ENCODE peak calls at places on chromosomes 3 and 15, in eight cellular contexts. K, R, D, C, M, B, Q and P are unnamed samples.

GRCh38 chr3:130480736-130481135 is 36.2 kb upstream of the COL6A6 start:
- DNase-seq in R (peak; percentile 42), D (peak; percentile 80), M (peak; percentile 88), Q (peak; percentile 10), C (no peak), B (peak; percentile 33), K (peak; percentile 26), P (peak; percentile 1)

GRCh38 chr15:26243382-26243781 is 380.3 kb upstream of the ATP10A start:
- DNase-seq in K (no peak), B (no peak), D (no peak), R (no peak), Q (no peak), C (no peak), M (peak; percentile 82), P (no peak)

GRCh38 chr15:74635228-74635627 is 19.6 kb downstream of the CLK3 start:
- DNase-seq in M (peak; percentile 87), R (peak; percentile 43), C (peak; percentile 76), K (no peak), Q (peak; percentile 55), D (peak; percentile 71), B (no peak), P (no peak)

GRCh38 chr15:61051570-61052031 is 177.5 kb downstream of the RORA start:
- DNase-seq in D (peak; percentile 85), C (no peak), R (peak; percentile 70), M (peak; percentile 69), Q (peak; percentile 12), K (no peak), B (peak; percentile 15), P (no peak)

GRCh38 chr15:87734571-87735373 is 521.8 kb downstream of the NTRK3 start:
- DNase-seq in R (no peak), B (no peak), Q (no peak), M (no peak), K (no peak), D (no peak), C (no peak), P (no peak)

GRCh38 chr3:112302061-112302830 is 8.2 kb upstream of the SLC9C1 start:
- DNase-seq in K (no peak), R (no peak), C (no peak), Q (no peak), D (no peak), B (no peak), M (peak; percentile 41), P (no peak)

GRCh38 chr3:69161587-69162196 is 39.3 kb upstream of the LMOD3 start:
- DNase-seq in B (no peak), D (peak; percentile 69), K (peak; percentile 41), C (peak; percentile 46), Q (peak; percentile 47), M (peak; percentile 68), R (peak; percentile 29), P (peak; percentile 47)

GRCh38 chr15:51030649-51031316 is 63.9 kb downstream of the TNFAIP8L3 start:
- DNase-seq in D (peak; percentile 91), C (no peak), R (peak; percentile 85), B (no peak), Q (peak; percentile 40), M (no peak), K (no peak), P (peak; percentile 40)

GRCh38 chr15:74262635-74263034 is 26.5 kb downstream of the CCDC33 start:
- DNase-seq in C (no peak), B (no peak), K (no peak), D (no peak), M (no peak), R (no peak), Q (no peak), P (no peak)

GRCh38 chr3:160754371-160754854 is 1.6 kb upstream of the PPM1L start:
- DNase-seq in B (no peak), D (peak; percentile 72), R (peak; percentile 60), K (no peak), Q (peak; percentile 47), C (no peak), M (peak; percentile 72), P (peak; percentile 31)

GRCh38 chr3:2099028-2099671 is 484 bp downstream of the CNTN4 start:
- DNase-seq in Q (no peak), K (no peak), C (no peak), D (peak; percentile 0), M (peak; percentile 66), B (no peak), R (no peak), P (no peak)

GRCh38 chr15:20345401-20345958 is 196.1 kb downstream of the GOLGA6L6 start:
- DNase-seq in D (no peak), C (peak; percentile 15), K (no peak), R (no peak), M (no peak), Q (no peak), B (no peak), P (peak; percentile 21)

GRCh38 chr15:51312754-51313390 is 25.5 kb downstream of the CYP19A1 start:
- DNase-seq in Q (peak; percentile 70), B (no peak), R (peak; percentile 79), C (no peak), M (no peak), D (peak; percentile 51), K (peak; percentile 29), P (no peak)

GRCh38 chr3:110533089-110533488 is 538.5 kb upstream of the NECTIN3 start:
- DNase-seq in C (no peak), R (no peak), D (peak; percentile 48), M (no peak), K (no peak), B (no peak), Q (no peak), P (no peak)

GRCh38 chr15:73632670-73633058 is 525 bp downstream of the NPTN start:
- DNase-seq in K (no peak), R (no peak), D (no peak), B (no peak), Q (no peak), C (no peak), M (peak; percentile 32), P (no peak)

GRCh38 chr15:69463182-69463756 is 10.7 kb downstream of the RPLP1 start:
- DNase-seq in Q (peak; percentile 44), R (no peak), C (no peak), D (peak; percentile 30), M (no peak), K (no peak), B (no peak), P (no peak)

GRCh38 chr3:132817646-132818177 is 95.5 kb upstream of the NPHP3 start:
- DNase-seq in K (no peak), D (no peak), C (no peak), Q (no peak), B (no peak), R (no peak), M (no peak), P (no peak)

GRCh38 chr3:132822266-132822665 is 100.1 kb upstream of the NPHP3 start:
- DNase-seq in C (no peak), D (no peak), B (no peak), M (no peak), R (no peak), Q (no peak), K (no peak), P (no peak)

DNA sequence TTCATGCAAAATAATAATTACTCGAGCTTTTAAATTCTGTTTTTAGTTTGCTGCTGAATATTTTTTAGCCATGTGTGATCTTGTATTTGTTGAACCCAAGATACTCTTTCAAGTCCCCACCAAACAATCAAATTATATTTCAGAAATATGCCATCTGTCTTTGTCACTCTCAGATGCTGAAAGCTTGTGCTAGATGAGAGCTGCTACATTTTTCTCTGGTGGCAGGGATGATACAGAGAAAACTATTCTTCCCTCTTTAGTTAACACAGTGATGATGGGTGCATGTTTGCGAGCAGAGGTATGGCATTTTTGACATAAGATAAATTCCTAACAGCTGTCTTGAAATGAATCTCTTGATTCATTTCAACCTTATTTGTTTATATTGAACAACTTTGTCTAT is 100.6 kb upstream of the NPHP3 start:
- DNase-seq in R (no peak), K (no peak), D (no peak), M (no peak), C (no peak), B (no peak), Q (no peak), P (no peak)
- H3K4me2 ChIP-seq in R (no peak overlapping the region), K (no peak overlapping the region), D (no peak overlapping the region), M (no peak overlapping the region), C (no peak overlapping the region), B (no peak overlapping the region), Q (no peak overlapping the region), P (no peak overlapping the region)

GRCh38 chr3:119035014-119035346 is 334 bp upstream of the IGSF11 start:
- DNase-seq in K (no peak), M (peak; percentile 84), Q (no peak), R (no peak), D (no peak), C (peak; percentile 74), B (no peak), P (no peak)
- TF ChIP-seq EZH2 in K (no peak), M (no peak), Q (no peak), R (no peak), D (no peak), C (no peak), B (peak; percentile 11), P (no peak)

DNA sequence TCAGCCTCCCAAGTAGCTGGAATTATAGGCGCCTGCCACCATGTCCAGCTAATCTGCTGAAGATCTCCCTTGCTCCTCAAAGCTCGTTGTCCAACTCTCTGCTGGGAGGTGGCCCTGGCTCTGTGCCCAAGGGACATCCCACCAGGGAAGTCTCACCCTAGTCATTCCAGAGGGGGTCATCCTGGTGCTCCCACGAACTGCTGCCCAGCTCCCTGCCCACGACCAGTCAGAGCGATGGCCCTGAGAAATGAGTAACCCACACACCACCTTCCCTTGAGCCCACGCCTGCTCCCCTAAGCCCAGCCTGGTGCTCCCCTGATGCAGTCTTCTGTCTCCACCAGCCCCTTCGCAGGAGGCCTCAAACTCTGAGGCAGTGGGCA is 5.2 kb downstream of the KLHL25 start:
- DNase-seq in K (no peak), D (no peak), R (no peak), B (no peak), M (no peak), Q (no peak), C (no peak), P (no peak)
- H3K79me2 ChIP-seq in K (peaks cover 32% of the 10 kb centered on the region), D (peaks cover 58% of the 10 kb centered on the region), R (peaks cover 10% of the 10 kb centered on the region), B (peaks cover 90% of the 10 kb centered on the region), M (peaks cover 97% of the 10 kb centered on the region), Q (peaks cover 70% of the 10 kb centered on the region), C (no peaks in the 10 kb centered on the region), P (peaks cover 52% of the 10 kb centered on the region)

DNA sequence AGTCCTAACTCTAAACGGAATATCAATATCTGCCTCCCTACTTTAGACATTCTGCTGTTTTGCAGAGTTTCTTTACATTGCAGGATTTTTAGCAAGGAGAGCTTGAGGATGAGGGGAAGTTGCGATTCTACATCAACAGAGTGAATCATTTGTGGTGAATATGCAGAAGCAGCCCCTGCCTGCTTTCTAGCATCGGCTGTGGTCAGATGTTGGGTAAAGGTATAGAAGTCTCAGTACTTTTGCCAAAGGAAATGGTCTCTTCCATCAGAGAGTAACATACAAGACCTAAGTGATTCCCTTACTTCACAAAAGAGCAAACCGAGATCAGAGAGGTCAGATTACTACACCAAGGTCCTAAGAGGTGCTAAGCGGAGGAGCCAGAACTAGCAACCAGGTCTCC is 15.2 kb downstream of the ST3GAL6 start:
- DNase-seq in R (peak; percentile 80), K (no peak), B (no peak), C (no peak), D (peak; percentile 36), M (no peak), Q (peak; percentile 71), P (no peak)
- H3K4me2 ChIP-seq in R (no peak overlapping the region), K (no peak overlapping the region), B (no peak overlapping the region), C (no peak overlapping the region), D (peak overlapping the region; percentile 30), M (no peak overlapping the region), Q (peak overlapping the region; percentile 72), P (no peak overlapping the region)

GRCh38 chr3:23944007-23944760 is 902 bp upstream of the NR1D2 start:
- DNase-seq in Q (no peak), M (no peak), C (no peak), K (no peak), D (no peak), B (no peak), R (no peak), P (no peak)
- TF ChIP-seq EZH2 in Q (no peak), M (no peak), C (no peak), K (no peak), D (no peak), B (no peak), R (peak; percentile 47), P (no peak)